ENCODE peak calls at places on chromosomes 13 and 19, in six cellular contexts. J, W, A, Q, L and G are unnamed samples.

GRCh38 chr13:109998808-109999528 is 212.6 kb upstream of the IRS2 start:
- DNase-seq in W (peak; percentile 95), Q (peak; percentile 97), A (peak; percentile 84), L (no peak), J (no peak), G (no peak)

GRCh38 chr19:13953021-13953531 is 767 bp downstream of the DCAF15 start:
- DNase-seq in A (peak; percentile 45), J (no peak), L (no peak), Q (peak; percentile 58), W (peak; percentile 39), G (no peak)

GRCh38 chr19:55333870-55334269 is 5.8 kb upstream of the KMT5C start:
- DNase-seq in A (no peak), L (no peak), Q (no peak), J (no peak), W (no peak), G (no peak)

GRCh38 chr19:6249296-6249695 is 30.5 kb downstream of the MLLT1 start:
- DNase-seq in A (peak; percentile 60), Q (no peak), L (no peak), J (no peak), W (peak; percentile 49), G (no peak)

GRCh38 chr13:40485611-40486517 is 180.6 kb downstream of the FOXO1 start:
- DNase-seq in A (no peak), L (no peak), W (no peak), Q (no peak), J (no peak), G (peak; percentile 34)

GRCh38 chr13:40452038-40452666 is 214.3 kb downstream of the FOXO1 start:
- DNase-seq in Q (no peak), W (no peak), A (no peak), J (no peak), L (no peak), G (no peak)

GRCh38 chr13:95784891-95785290 is 108.0 kb downstream of the DNAJC3 start:
- DNase-seq in J (no peak), W (peak; percentile 49), A (peak; percentile 44), Q (peak; percentile 1), L (no peak), G (no peak)

GRCh38 chr13:41995946-41996345 is 35.0 kb upstream of the VWA8 start:
- DNase-seq in Q (peak; percentile 1), W (peak; percentile 75), A (peak; percentile 64), J (no peak), L (no peak), G (peak; percentile 9)

GRCh38 chr13:51845574-51846318 is 769 bp upstream of the TMEM272 start:
- DNase-seq in J (no peak), A (no peak), L (no peak), W (no peak), Q (no peak), G (no peak)

GRCh38 chr13:32443111-32443510 is 15.2 kb upstream of the N4BP2L1 start:
- DNase-seq in A (peak; percentile 36), J (no peak), Q (no peak), L (no peak), W (peak; percentile 23), G (peak; percentile 55)

GRCh38 chr13:82878536-82878935 is 1003.7 kb downstream of the SLITRK1 start:
- DNase-seq in J (no peak), A (no peak), W (no peak), L (no peak), Q (peak; percentile 62), G (no peak)

GRCh38 chr13:112062619-112063308 is 4.2 kb upstream of the SOX1 start:
- DNase-seq in A (no peak), Q (no peak), W (no peak), L (no peak), J (no peak), G (no peak)

DNA sequence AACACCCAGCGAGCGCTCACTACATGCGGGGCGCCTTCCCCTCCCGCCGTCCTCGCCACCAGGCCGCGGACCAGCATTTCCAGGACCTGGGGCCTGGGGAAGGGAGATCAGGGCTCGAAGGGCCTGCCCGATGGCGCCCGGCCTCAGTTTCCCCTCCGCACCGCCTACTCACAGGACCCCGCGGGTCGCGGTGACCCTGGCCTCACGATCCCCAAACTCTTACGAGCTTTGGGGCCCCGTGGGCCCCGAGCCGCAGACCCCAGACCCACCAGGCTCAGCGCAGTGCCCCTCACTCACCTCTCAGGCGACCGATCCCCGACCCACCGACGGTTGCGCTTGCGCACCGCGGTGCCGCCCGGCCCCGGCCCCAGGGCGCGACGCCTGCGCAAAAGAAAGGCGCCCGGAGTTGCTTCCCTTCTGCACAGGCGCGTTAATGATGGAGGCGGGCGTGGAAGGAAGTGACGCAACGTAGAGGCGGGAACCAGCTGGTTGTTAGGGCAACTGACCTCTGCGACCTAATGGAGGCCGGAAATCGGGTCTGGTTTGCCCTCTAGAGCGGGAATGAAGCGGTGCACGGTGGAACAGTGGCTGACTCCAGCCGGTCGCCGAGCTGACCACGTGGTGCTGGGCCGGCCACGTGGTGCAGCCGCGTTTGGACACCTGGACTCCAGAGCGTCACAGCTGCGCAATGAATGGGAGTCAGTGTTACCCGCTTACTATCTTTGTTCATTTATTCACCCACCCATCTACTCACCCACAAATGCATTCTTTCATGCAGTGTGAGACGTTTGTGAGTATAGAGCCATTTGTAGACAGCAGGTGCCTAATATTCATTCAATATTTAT is at the start of gene SGTA:
- DNase-seq in W (peak; percentile 99), L (peak; percentile 98), A (peak; percentile 100), J (peak; percentile 90), Q (peak; percentile 99), G (peak; percentile 98)
- TF ChIP-seq CTCF in W (peak; percentile 66), L (peak; percentile 44), A (peak; percentile 53), J (no peak), Q (peak; percentile 53), G (no peak)

GRCh38 chr13:77919351-77920294 is 992 bp upstream of the EDNRB start:
- DNase-seq in A (peak; percentile 34), W (peak; percentile 15), L (peak; percentile 41), Q (no peak), J (no peak), G (no peak)

GRCh38 chr13:77915676-77916075 is 3.0 kb downstream of the EDNRB start:
- DNase-seq in J (no peak), L (no peak), Q (no peak), A (no peak), W (no peak), G (no peak)

GRCh38 chr13:77916481-77916880 is 2.1 kb downstream of the EDNRB start:
- DNase-seq in Q (no peak), A (no peak), J (no peak), W (no peak), L (no peak), G (no peak)

DNA sequence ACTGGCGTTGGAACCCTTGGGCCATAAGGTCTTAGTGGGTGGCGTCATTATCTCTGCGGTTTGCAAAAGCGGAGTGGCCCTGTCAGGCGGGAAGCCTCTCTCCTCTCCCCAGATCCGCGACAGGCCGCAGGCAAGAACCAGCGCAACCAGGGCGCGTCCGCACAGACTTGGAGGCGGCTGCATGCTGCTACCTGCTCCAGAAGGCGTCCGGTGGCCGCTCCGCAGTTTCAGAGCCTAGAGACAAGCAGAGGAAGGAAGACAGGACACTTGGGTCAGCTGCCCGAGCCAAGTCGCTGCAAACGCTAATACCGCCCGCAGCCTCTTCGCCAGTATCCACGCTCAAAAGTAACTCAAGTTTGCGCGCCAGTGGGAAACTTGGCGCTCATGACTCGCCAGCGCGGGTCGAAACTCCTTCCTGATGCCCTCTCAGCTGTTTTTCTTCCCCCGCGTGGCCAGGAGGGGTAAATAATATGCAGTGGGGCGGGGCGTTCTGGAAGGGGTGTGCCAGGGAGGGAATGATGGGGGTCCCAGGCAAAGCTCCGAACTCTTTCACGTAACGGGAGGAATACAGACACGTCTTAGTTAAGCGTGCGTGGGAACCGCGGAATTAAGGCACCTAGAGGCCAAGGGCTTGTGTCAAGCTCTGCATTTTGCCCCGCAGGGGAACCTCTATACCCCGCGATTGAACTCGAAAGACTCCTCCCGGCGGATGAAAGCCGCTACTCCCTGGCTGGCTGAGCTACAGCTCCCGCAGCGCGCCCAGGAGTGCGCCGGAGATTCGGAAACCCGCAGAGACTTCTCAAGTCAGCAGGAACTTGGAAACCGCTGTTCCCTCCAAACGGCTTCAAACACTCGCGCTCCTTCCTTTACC is at the start of gene EDNRB:
- DNase-seq in W (peak; percentile 17), Q (no peak), J (no peak), A (peak; percentile 57), L (peak; percentile 41), G (no peak)
- TF ChIP-seq CTCF in W (no peak), Q (no peak), J (no peak), A (no peak), L (no peak), G (no peak)

DNA sequence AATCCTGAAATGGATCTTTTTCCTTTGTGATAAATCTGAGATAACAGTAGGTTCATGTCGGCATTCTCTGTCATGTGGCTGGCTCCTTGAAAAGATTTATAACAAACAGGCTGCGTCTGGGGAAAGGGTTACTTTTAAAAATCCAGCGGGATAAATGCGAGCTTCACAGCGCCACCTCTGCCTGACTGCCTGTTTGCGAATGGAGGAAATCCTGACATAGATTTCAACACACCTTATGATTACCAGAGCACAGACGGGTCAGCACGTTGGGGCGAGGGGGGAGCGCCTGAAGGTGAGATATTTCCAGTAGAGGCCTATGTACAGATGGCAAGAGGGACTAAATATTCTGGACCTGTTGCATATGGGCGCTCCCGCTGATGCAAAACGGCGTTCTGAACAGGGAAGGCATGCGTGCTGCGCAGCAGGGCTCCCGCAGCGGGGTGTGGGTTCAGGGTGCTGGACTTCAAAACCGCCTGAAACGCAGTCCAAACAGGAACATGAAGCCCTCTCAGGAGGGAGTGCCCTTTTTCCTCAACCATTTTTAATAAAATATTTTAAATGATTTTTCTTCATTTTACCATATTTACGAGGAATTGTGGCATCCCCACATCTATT is 445.3 kb upstream of the SGCG start:
- DNase-seq in A (no peak), W (no peak), L (no peak), J (no peak), Q (no peak), G (no peak)
- TF ChIP-seq CTCF in A (no peak), W (no peak), L (no peak), J (no peak), Q (no peak), G (no peak)

GRCh38 chr19:32324631-32325215 is 20.7 kb upstream of the ZNF507 start:
- DNase-seq in Q (no peak), A (peak; percentile 42), J (no peak), L (no peak), W (peak; percentile 6), G (no peak)
- TF ChIP-seq CTCF in Q (peak; percentile 34), A (peak; percentile 37), J (no peak), L (no peak), W (peak; percentile 20), G (no peak)

GRCh38 chr13:27619711-27620376 is 485 bp downstream of the LNX2 start:
- DNase-seq in Q (peak; percentile 39), L (peak; percentile 57), A (peak; percentile 39), W (peak; percentile 21), J (no peak), G (no peak)
- TF ChIP-seq CTCF in Q (peak; percentile 54), L (peak; percentile 37), A (no peak), W (peak; percentile 30), J (no peak), G (no peak)

GRCh38 chr19:16782719-16783118 is 46.5 kb upstream of the SIN3B start:
- DNase-seq in J (no peak), L (no peak), W (no peak), Q (no peak), A (no peak), G (no peak)

GRCh38 chr19:16777811-16778210 is 51.4 kb upstream of the SIN3B start:
- DNase-seq in J (no peak), W (no peak), L (no peak), A (no peak), Q (no peak), G (no peak)

GRCh38 chr19:16779539-16780163 is 49.5 kb upstream of the SIN3B start:
- DNase-seq in Q (no peak), L (no peak), W (no peak), J (no peak), A (peak; percentile 16), G (no peak)

GRCh38 chr19:16773939-16774338 is 54.3 kb downstream of the NWD1 start:
- DNase-seq in A (no peak), J (no peak), Q (no peak), W (no peak), L (no peak), G (no peak)

GRCh38 chr19:16778796-16779411 is 50.3 kb upstream of the SIN3B start:
- DNase-seq in L (peak; percentile 19), W (peak; percentile 55), J (no peak), A (peak; percentile 75), Q (peak; percentile 56), G (peak; percentile 71)
- TF ChIP-seq CTCF in L (peak; percentile 23), W (peak; percentile 60), J (no peak), A (peak; percentile 79), Q (peak; percentile 83), G (peak; percentile 44)